ENCODE peak calls at places on chromosomes 16 and 17, in six cellular contexts. K is A549, J is heart left ventricle, I is uterus, C is endothelial cell of umbilical vein, O is GM12892. P is an unnamed sample.

GRCh38 chr17:12911241-12911640 is 106.6 kb downstream of the ELAC2 start:
- DNase-seq in K (no peak), J (no peak), I (no peak), C (no peak), O (no peak), P (no peak)

GRCh38 chr16:55900616-55901393 is 25.6 kb upstream of the CES5A start:
- DNase-seq in K (no peak), J (no peak), I (no peak), C (no peak), O (no peak), P (no peak)

GRCh38 chr17:5892897-5893656 is 177.1 kb upstream of the WSCD1 start:
- DNase-seq in K (no peak), J (no peak), I (no peak), C (no peak), O (no peak), P (no peak)

GRCh38 chr16:19136549-19137196 is 22.9 kb downstream of the ITPRIPL2 start:
- DNase-seq in K (no peak), J (no peak), I (no peak), C (no peak), O (no peak), P (no peak)

GRCh38 chr16:88677721-88678120 is 8.6 kb downstream of the SNAI3 start:
- DNase-seq in K (no peak), J (no peak), I (no peak), C (no peak), O (no peak), P (no peak)

GRCh38 chr17:37064166-37064565 is 115.4 kb downstream of the AATF start:
- DNase-seq in K (no peak), J (no peak), I (no peak), C (no peak), O (no peak), P (no peak)

GRCh38 chr17:31492880-31493655 is 101.6 kb downstream of the RAB11FIP4 start:
- DNase-seq in K (no peak), J (peak), I (no peak), C (no peak), O (peak), P (no peak)

GRCh38 chr17:76515291-76515949 is 14.2 kb upstream of the RHBDF2 start:
- DNase-seq in K (no peak), J (peak), I (peak), C (no peak), O (no peak), P (no peak)

GRCh38 chr16:89863741-89864391 is 9.5 kb upstream of the TCF25 start:
- DNase-seq in K (no peak), J (peak), I (no peak), C (peak), O (peak), P (no peak)

GRCh38 chr16:60905806-60906205 is 1130.4 kb downstream of the CDH8 start:
- DNase-seq in K (no peak), J (no peak), I (no peak), C (no peak), O (no peak), P (no peak)

GRCh38 chr16:82311528-82311927 is 141.5 kb upstream of the MPHOSPH6 start:
- DNase-seq in K (no peak), J (no peak), I (no peak), C (no peak), O (no peak), P (no peak)

GRCh38 chr16:6482861-6483530 is 849.6 kb upstream of the RBFOX1 start:
- DNase-seq in K (no peak), J (no peak), I (no peak), C (no peak), O (no peak), P (no peak)

GRCh38 chr16:86876499-86876898 is 298.1 kb downstream of the FOXL1 start:
- DNase-seq in K (no peak), J (no peak), I (no peak), C (no peak), O (no peak), P (no peak)

GRCh38 chr17:80151333-80151732 is 4.4 kb upstream of the EIF4A3 start:
- DNase-seq in K (no peak), J (no peak), I (no peak), C (no peak), O (no peak), P (no peak)

DNA sequence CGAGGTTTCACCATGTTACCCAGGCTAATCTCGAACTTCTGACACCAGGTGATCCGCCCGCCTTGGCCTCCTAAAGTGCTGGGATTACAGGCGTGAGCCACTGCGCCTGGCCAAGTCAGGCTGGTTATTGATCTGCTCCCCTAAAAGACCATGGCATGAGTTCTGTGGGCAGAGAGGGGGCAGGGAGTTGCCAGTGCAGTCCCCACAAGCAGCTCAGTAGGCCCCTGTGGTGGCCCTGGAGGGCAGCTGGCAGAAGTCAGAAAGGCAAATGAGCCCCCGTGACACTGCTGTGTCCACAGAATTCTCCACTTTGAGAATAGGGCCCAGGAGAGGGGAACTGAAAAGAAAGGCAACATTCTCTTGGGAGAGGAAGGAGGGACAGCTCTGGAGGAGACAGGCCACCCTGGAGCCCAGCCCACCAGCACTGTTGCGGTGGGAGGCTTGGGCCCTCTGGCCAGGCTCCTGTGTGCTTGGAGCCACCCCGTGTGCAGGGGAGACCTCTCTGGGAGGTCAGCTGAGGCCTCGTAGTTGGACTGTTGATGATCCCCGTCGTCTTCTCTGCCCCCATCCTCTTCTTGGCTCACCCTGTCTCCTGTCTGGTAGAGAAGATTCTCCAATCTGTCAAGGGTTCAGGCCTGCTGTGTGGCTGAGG is 2.1 kb upstream of the AMDHD2 start:
- DNase-seq in K (no peak), J (no peak), I (no peak), C (no peak), O (no peak), P (no peak)
- TF ChIP-seq POLR2A in K (no peak), J (no peak), I (no peak), C (no peak), O (no peak), P (no peak)

GRCh38 chr17:66227212-66228045 is 1.8 kb downstream of the APOH start:
- DNase-seq in K (no peak), J (no peak), I (no peak), C (no peak), O (no peak), P (no peak)

GRCh38 chr17:66220079-66220835 is 9.0 kb downstream of the APOH start:
- DNase-seq in K (no peak), J (no peak), I (no peak), C (no peak), O (no peak), P (no peak)

GRCh38 chr17:66222772-66223350 is 6.4 kb downstream of the APOH start:
- DNase-seq in K (no peak), J (no peak), I (no peak), C (no peak), O (no peak), P (no peak)

GRCh38 chr17:66221343-66221742 is 7.9 kb downstream of the APOH start:
- DNase-seq in K (no peak), J (no peak), I (no peak), C (no peak), O (no peak), P (no peak)

DNA sequence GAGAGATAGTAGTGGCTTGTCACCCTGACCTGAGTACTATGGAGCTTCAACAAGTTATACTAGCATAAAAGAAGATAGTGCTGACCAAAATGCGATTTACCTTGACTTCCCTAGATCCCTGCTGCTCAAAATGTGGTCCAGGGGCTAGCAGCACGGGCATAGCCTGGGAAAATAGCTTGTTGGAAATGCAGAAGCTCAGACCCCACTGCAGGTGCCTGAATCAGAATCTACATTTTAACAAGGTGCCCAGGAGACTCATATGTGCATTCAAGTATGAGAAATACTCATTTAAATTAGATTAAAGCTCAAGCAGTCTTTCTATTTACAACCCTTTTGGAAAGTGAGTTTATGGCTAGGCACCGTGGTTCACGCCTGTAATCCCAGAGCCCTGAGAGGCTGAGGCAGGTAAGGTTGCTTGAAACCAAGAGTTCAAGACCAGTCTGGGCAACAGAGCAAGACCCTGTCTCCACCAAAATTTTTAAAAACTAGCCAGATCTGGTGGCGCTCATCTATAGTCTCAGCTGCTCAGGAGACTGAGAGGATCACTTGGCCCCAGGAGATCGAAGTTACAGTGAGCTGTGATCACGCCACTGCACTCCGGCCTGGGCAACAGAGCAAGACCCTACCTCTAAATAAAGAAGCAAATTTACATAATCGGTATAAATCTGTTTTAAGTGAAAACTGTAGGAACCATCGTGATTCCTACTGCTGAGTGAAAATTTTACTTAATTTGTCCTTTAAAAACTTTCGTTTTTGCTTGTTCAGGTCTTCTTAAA is 7.3 kb downstream of the APOH start:
- DNase-seq in K (no peak), J (no peak), I (no peak), C (no peak), O (no peak), P (no peak)
- TF ChIP-seq POLR2A in K (no peak), J (no peak), I (no peak), C (no peak), O (no peak), P (no peak)

GRCh38 chr17:4673986-4674770 is 29.8 kb downstream of the PELP1 start:
- DNase-seq in K (no peak), J (no peak), I (no peak), C (no peak), O (no peak), P (no peak)

GRCh38 chr17:4673169-4673568 is 30.8 kb downstream of the PELP1 start:
- DNase-seq in K (no peak), J (no peak), I (no peak), C (no peak), O (no peak), P (no peak)

GRCh38 chr17:4672726-4673125 is 31.2 kb downstream of the PELP1 start:
- DNase-seq in K (no peak), J (no peak), I (no peak), C (no peak), O (no peak), P (no peak)

GRCh38 chr17:4675791-4676190 is 28.1 kb downstream of the PELP1 start:
- DNase-seq in K (no peak), J (no peak), I (no peak), C (no peak), O (no peak), P (no peak)

DNA sequence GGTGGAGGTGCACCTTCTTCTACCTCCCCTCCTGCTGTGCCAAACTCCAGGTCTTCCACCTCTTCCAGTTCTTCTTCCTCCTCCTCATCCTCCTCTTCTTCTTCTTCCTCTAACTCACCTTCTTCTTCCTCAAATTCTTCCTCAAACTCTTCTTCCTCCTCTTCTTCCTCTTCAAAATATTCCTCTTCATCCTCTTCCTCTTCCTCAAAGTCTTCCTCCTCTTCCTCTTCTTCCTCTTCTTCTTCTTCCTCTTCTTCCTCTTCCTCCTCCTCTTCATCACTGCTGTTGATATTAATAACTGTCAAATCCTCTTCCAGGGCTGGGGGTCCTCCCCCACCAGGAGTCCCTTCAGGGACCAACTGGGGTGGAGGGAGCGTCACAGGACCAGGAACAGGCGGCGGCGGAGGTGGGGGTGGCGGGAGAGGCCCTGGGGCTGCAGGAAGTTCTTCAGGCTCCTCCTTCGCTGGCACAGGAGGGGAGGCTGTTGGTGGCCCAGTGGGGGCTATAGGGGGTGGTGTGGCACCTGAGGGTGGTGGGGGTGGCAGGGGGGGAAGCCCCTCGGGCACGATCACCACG is 30.7 kb upstream of the ALOX15 start:
- DNase-seq in K (no peak), J (no peak), I (no peak), C (no peak), O (no peak), P (no peak)
- TF ChIP-seq POLR2A in K (no peak), J (no peak), I (no peak), C (no peak), O (no peak), P (no peak)

GRCh38 chr17:8267480-8268147 is 18.5 kb downstream of the PFAS start:
- DNase-seq in K (no peak), J (no peak), I (no peak), C (no peak), O (no peak), P (no peak)
- TF ChIP-seq POLR2A in K (no peak), J (no peak), I (no peak), C (no peak), O (no peak), P (no peak)

GRCh38 chr17:72123496-72123963 is 2.7 kb downstream of the SOX9 start:
- DNase-seq in K (no peak), J (no peak), I (no peak), C (no peak), O (no peak), P (no peak)
- TF ChIP-seq POLR2A in K (no peak), J (no peak), I (no peak), C (no peak), O (no peak), P (no peak)

GRCh38 chr16:2713523-2713922 is 6.5 kb downstream of the PRSS27 start:
- DNase-seq in K (no peak), J (no peak), I (no peak), C (no peak), O (no peak), P (no peak)

GRCh38 chr16:2711370-2712062 is 8.5 kb downstream of the PRSS27 start:
- DNase-seq in K (no peak), J (no peak), I (no peak), C (no peak), O (no peak), P (no peak)

GRCh38 chr16:2712063-2712441 is 8.0 kb downstream of the PRSS27 start:
- DNase-seq in K (no peak), J (no peak), I (no peak), C (no peak), O (no peak), P (no peak)

GRCh38 chr16:2713985-2714774 is 5.8 kb downstream of the PRSS27 start:
- DNase-seq in K (no peak), J (no peak), I (no peak), C (no peak), O (no peak), P (no peak)

DNA sequence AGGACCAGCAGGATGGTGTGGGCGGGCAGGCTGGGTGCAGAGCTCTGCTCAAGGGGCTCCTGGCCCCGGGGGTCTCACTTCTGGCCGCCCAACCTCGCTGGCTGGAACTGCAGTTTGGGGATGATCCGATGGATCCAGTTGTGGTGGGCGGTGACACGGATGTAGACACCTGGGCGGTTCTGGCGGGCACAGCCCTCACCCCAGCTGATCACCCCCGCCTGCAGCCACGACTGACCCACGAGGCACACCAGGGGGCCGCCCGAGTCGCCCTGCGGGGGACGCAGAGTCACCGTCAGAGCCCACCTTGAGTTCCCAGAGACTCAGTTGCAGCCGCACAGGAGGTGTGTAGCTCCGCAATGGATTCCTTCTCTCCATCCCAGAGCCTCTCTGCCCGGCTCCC is 7.5 kb downstream of the PRSS27 start:
- DNase-seq in K (no peak), J (no peak), I (no peak), C (no peak), O (no peak), P (no peak)
- TF ChIP-seq POLR2A in K (no peak), J (no peak), I (no peak), C (no peak), O (no peak), P (no peak)

GRCh38 chr16:1089822-1090619 is 6.0 kb downstream of the C1QTNF8 start:
- DNase-seq in K (peak), J (peak), I (peak), C (no peak), O (no peak), P (no peak)
- TF ChIP-seq POLR2A in K (peak), J (no peak), I (no peak), C (no peak), O (no peak), P (no peak)

P was measured in erythroblast.